ENCODE peak calls at places on chromosomes 11 and 22, in nine cellular contexts. S is fibroblast of mammary gland; F is lower lobe of right lung; B is activated CD8-positive, alpha-beta T cell treated with anti-CD3 and anti-CD28 coated beads for 36 hours; G is SK-N-SH; Y is cardiac fibroblast; A is foreskin keratinocyte; Z is fibroblast of the aortic adventitia; M is A673. K is an unnamed sample.

GRCh38 chr22:49826603-49827306 is 918 bp downstream of the BRD1 start:
- DNase-seq in S (peak; percentile 28), F (peak; percentile 80), B (peak; percentile 46), G (peak; percentile 66), Y (peak; percentile 62), A (peak; percentile 16), Z (peak; percentile 53), M (peak; percentile 39), K (peak; percentile 50)

GRCh38 chr11:93686812-93687211 is 25.3 kb downstream of the CEP295 start:
- DNase-seq in S (peak; percentile 74), F (no peak), B (no peak), G (no peak), Y (peak; percentile 92), A (no peak), Z (peak; percentile 66), M (no peak), K (no peak)

GRCh38 chr22:38239101-38239761 is 33.6 kb downstream of the TMEM184B start:
- DNase-seq in S (peak; percentile 95), F (no peak), B (no peak), G (no peak), Y (peak; percentile 87), A (peak; percentile 93), Z (peak; percentile 91), M (no peak), K (no peak)

GRCh38 chr11:65442952-65443351 is 20.4 kb downstream of the NEAT1 start:
- DNase-seq in S (peak; percentile 50), F (no peak), B (no peak), G (no peak), Y (peak; percentile 57), A (no peak), Z (peak; percentile 44), M (no peak), K (no peak)

GRCh38 chr11:68792400-68792955 is 41.2 kb upstream of the TESMIN start:
- DNase-seq in S (peak; percentile 42), F (no peak), B (no peak), G (no peak), Y (no peak), A (peak; percentile 44), Z (no peak), M (no peak), K (no peak)

GRCh38 chr11:62444835-62445234 is 26.0 kb downstream of the SCGB1A1 start:
- DNase-seq in S (peak; percentile 19), F (no peak), B (no peak), G (no peak), Y (no peak), A (no peak), Z (no peak), M (no peak), K (no peak)

GRCh38 chr11:129973809-129974208 is 28.8 kb downstream of the PRDM10 start:
- DNase-seq in S (no peak), F (peak; percentile 69), B (no peak), G (no peak), Y (no peak), A (no peak), Z (no peak), M (no peak), K (no peak)

GRCh38 chr11:130181295-130182272 is 22.0 kb downstream of the ST14 start:
- DNase-seq in S (peak; percentile 83), F (no peak), B (no peak), G (no peak), Y (peak; percentile 61), A (peak; percentile 67), Z (peak; percentile 79), M (no peak), K (peak; percentile 69)

GRCh38 chr22:38097557-38098409 is 12.7 kb downstream of the BAIAP2L2 start:
- DNase-seq in S (peak; percentile 19), F (peak; percentile 43), B (no peak), G (no peak), Y (peak; percentile 36), A (no peak), Z (peak; percentile 15), M (no peak), K (no peak)

GRCh38 chr11:33936745-33937612 is 45.1 kb upstream of the LMO2 start:
- DNase-seq in S (peak; percentile 57), F (no peak), B (no peak), G (no peak), Y (peak; percentile 66), A (peak; percentile 50), Z (peak; percentile 86), M (peak; percentile 85), K (no peak)

GRCh38 chr22:47837703-47838102 is 1075.3 kb downstream of the TBC1D22A start:
- DNase-seq in S (peak; percentile 11), F (no peak), B (peak; percentile 27), G (peak; percentile 20), Y (peak; percentile 13), A (no peak), Z (peak; percentile 2), M (peak; percentile 45), K (no peak)

GRCh38 chr11:106614280-106614679 is 404.0 kb downstream of the GUCY1A2 start:
- DNase-seq in S (no peak), F (no peak), B (no peak), G (no peak), Y (no peak), A (no peak), Z (no peak), M (no peak), K (no peak)

GRCh38 chr11:40186401-40187091 is 1272.9 kb downstream of the LRRC4C start:
- DNase-seq in S (no peak), F (no peak), B (no peak), G (peak; percentile 41), Y (no peak), A (no peak), Z (no peak), M (no peak), K (no peak)

GRCh38 chr11:124896071-124896750 is 1.5 kb downstream of the ROBO4 start:
- DNase-seq in S (no peak), F (no peak), B (no peak), G (peak; percentile 8), Y (no peak), A (no peak), Z (no peak), M (no peak), K (no peak)

GRCh38 chr11:113242767-113243397 is 71.5 kb upstream of the TTC12 start:
- DNase-seq in S (peak; percentile 59), F (no peak), B (peak; percentile 49), G (no peak), Y (peak; percentile 69), A (no peak), Z (peak; percentile 57), M (no peak), K (no peak)

GRCh38 chr22:21022955-21023614 is 8.1 kb downstream of the P2RX6 start:
- DNase-seq in S (no peak), F (no peak), B (no peak), G (no peak), Y (no peak), A (no peak), Z (no peak), M (no peak), K (peak; percentile 32)
- TF ChIP-seq CTCF in S (no peak), F (no peak), B (no peak), G (no peak), Y (no peak), A (no peak), Z (no peak), M (no peak), K (no peak)

DNA sequence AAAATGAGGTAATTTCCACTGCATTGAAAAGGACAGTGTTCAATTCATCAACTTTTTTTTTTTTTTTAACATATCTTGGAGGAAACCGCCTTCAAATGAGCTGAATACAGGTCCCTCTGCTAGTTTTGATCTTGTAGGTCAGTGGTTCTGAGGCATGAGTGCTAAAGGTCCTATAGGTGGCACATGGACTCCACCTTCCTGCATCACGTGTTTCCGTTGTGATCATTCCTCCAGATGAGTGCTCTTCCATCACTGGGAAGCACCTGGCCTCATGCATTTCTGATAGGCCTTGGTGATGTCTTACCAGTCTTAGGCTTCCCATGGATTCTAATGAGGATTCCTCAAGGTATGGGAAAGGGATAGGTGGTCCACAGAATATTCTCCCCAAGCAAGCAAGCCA is 37.8 kb downstream of the FDX1 start:
- DNase-seq in S (no peak), F (no peak), B (no peak), G (no peak), Y (no peak), A (no peak), Z (no peak), M (no peak), K (no peak)
- TF ChIP-seq CTCF in S (no peak), F (no peak), B (no peak), G (no peak), Y (no peak), A (no peak), Z (no peak), M (no peak), K (no peak)

GRCh38 chr11:44113018-44113417 is 17.5 kb downstream of the EXT2 start:
- DNase-seq in S (no peak), F (no peak), B (no peak), G (no peak), Y (no peak), A (no peak), Z (no peak), M (no peak), K (no peak)

GRCh38 chr11:44112083-44112865 is 16.8 kb downstream of the EXT2 start:
- DNase-seq in S (peak; percentile 81), F (no peak), B (peak; percentile 12), G (peak; percentile 58), Y (peak; percentile 59), A (peak; percentile 65), Z (peak; percentile 52), M (peak; percentile 86), K (no peak)

GRCh38 chr11:44108260-44108659 is 12.8 kb downstream of the EXT2 start:
- DNase-seq in S (no peak), F (no peak), B (no peak), G (no peak), Y (no peak), A (no peak), Z (no peak), M (no peak), K (no peak)

GRCh38 chr11:44113572-44113971 is 18.1 kb downstream of the EXT2 start:
- DNase-seq in S (no peak), F (no peak), B (no peak), G (no peak), Y (no peak), A (no peak), Z (no peak), M (no peak), K (no peak)

GRCh38 chr11:44110231-44110679 is 14.8 kb downstream of the EXT2 start:
- DNase-seq in S (peak; percentile 55), F (no peak), B (peak; percentile 80), G (peak; percentile 65), Y (peak; percentile 64), A (no peak), Z (peak; percentile 50), M (peak; percentile 90), K (no peak)
- TF ChIP-seq CTCF in S (peak; percentile 92), F (peak; percentile 72), B (peak; percentile 90), G (peak; percentile 88), Y (peak; percentile 82), A (peak; percentile 73), Z (peak; percentile 89), M (peak; percentile 100), K (peak; percentile 75)

DNA sequence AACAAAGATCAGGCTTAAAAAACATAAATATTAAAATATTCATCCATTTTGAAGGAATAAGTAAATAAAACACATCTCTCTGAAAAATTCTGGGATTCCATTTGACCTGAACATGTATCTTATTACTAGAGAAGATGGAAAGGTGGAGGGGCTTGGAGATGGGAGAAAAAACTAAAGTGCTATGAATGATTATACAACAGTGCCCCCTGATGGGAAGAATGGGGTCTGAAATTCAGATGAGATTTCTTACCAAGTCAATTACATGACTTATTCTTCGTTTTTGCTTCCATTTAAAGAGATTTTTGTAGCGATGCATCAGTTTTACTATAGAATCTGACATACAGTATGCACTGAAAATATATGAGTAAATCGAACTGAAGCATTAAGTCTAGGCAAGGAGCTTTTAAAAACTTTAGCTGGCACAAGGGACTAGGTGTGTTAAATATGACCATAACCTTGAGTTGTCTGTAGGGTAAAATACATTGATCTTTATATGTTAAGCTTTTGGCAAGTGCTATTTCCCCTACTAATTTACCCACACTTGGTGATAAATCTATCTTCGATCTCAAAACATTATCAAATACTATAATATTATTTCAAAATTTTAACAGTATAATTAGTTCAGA is 718.8 kb downstream of the CNTN5 start:
- DNase-seq in S (peak; percentile 44), F (no peak), B (no peak), G (peak; percentile 51), Y (peak; percentile 70), A (peak; percentile 18), Z (peak; percentile 2), M (peak; percentile 80), K (no peak)
- TF ChIP-seq CTCF in S (peak; percentile 54), F (peak; percentile 43), B (peak; percentile 43), G (peak; percentile 79), Y (peak; percentile 49), A (peak; percentile 70), Z (no peak), M (peak; percentile 84), K (no peak)